ENCODE peak calls at places on chromosomes 13 and 19, in five cellular contexts. One of them, this sample, is unnamed.

GRCh38 chr13:22496803-22497508 is 683.8 kb upstream of the SGCG start:
- DNase-seq in thyroid gland: no peak
- DNase-seq in body of pancreas: no peak
- DNase-seq in Peyer's patch: no peak
- DNase-seq in astrocyte: no peak
- DNase-seq in this sample: no peak

GRCh38 chr13:77002590-77003190 is 10.8 kb downstream of the CLN5 start:
- DNase-seq in thyroid gland: no peak
- DNase-seq in body of pancreas: no peak
- DNase-seq in Peyer's patch: no peak
- DNase-seq in astrocyte: no peak
- DNase-seq in this sample: no peak

GRCh38 chr13:97460004-97460756 is 26.2 kb downstream of the RAP2A start:
- DNase-seq in thyroid gland: no peak
- DNase-seq in body of pancreas: no peak
- DNase-seq in Peyer's patch: no peak
- DNase-seq in astrocyte: no peak
- DNase-seq in this sample: no peak

GRCh38 chr19:16258440-16258903 is 60.8 kb downstream of the AP1M1 start:
- DNase-seq in thyroid gland: peak; percentile 42
- DNase-seq in body of pancreas: no peak
- DNase-seq in Peyer's patch: peak; percentile 76
- DNase-seq in astrocyte: no peak
- DNase-seq in this sample: peak; percentile 44

GRCh38 chr19:12715102-12715501 is 8.6 kb downstream of the TNPO2 start:
- DNase-seq in thyroid gland: no peak
- DNase-seq in body of pancreas: no peak
- DNase-seq in Peyer's patch: no peak
- DNase-seq in astrocyte: no peak
- DNase-seq in this sample: no peak

GRCh38 chr19:53157601-53158000 is 1.3 kb downstream of the ZNF347 start:
- DNase-seq in thyroid gland: peak; percentile 19
- DNase-seq in body of pancreas: no peak
- DNase-seq in Peyer's patch: no peak
- DNase-seq in astrocyte: peak; percentile 5
- DNase-seq in this sample: no peak

GRCh38 chr13:28657784-28658538 is 969 bp upstream of the POMP start:
- DNase-seq in thyroid gland: no peak
- DNase-seq in body of pancreas: no peak
- DNase-seq in Peyer's patch: no peak
- DNase-seq in astrocyte: no peak
- DNase-seq in this sample: no peak

GRCh38 chr19:43778651-43779050 is 2.1 kb downstream of the KCNN4 start:
- DNase-seq in thyroid gland: no peak
- DNase-seq in body of pancreas: no peak
- DNase-seq in Peyer's patch: no peak
- DNase-seq in astrocyte: no peak
- DNase-seq in this sample: no peak

GRCh38 chr19:14561832-14562351 is 10.0 kb downstream of the NDUFB7 start:
- DNase-seq in thyroid gland: no peak
- DNase-seq in body of pancreas: peak; percentile 33
- DNase-seq in Peyer's patch: no peak
- DNase-seq in astrocyte: no peak
- DNase-seq in this sample: no peak

GRCh38 chr19:14558370-14559066 is 13.3 kb downstream of the NDUFB7 start:
- DNase-seq in thyroid gland: peak; percentile 90
- DNase-seq in body of pancreas: no peak
- DNase-seq in Peyer's patch: no peak
- DNase-seq in astrocyte: no peak
- DNase-seq in this sample: no peak

GRCh38 chr19:14560776-14561108 is 11.1 kb downstream of the NDUFB7 start:
- DNase-seq in thyroid gland: no peak
- DNase-seq in body of pancreas: no peak
- DNase-seq in Peyer's patch: no peak
- DNase-seq in astrocyte: no peak
- DNase-seq in this sample: no peak

GRCh38 chr19:14561249-14561648 is 10.6 kb downstream of the NDUFB7 start:
- DNase-seq in thyroid gland: no peak
- DNase-seq in body of pancreas: no peak
- DNase-seq in Peyer's patch: no peak
- DNase-seq in astrocyte: no peak
- DNase-seq in this sample: no peak

GRCh38 chr19:14559916-14560775 is 11.7 kb downstream of the NDUFB7 start:
- DNase-seq in thyroid gland: no peak
- DNase-seq in body of pancreas: no peak
- DNase-seq in Peyer's patch: no peak
- DNase-seq in astrocyte: no peak
- DNase-seq in this sample: no peak
- H3K4me1 ChIP-seq in thyroid gland: peaks cover 35% of the 10 kb centered on the region
- H3K4me1 ChIP-seq in body of pancreas: peaks cover 23% of the 10 kb centered on the region
- H3K4me1 ChIP-seq in Peyer's patch: peaks cover 11% of the 10 kb centered on the region
- H3K4me1 ChIP-seq in astrocyte: peaks cover 23% of the 10 kb centered on the region
- H3K4me1 ChIP-seq in this sample: no peaks in the 10 kb centered on the region

GRCh38 chr13:48319458-48320395 is 16.2 kb downstream of the RB1 start:
- DNase-seq in thyroid gland: no peak
- DNase-seq in body of pancreas: no peak
- DNase-seq in Peyer's patch: no peak
- DNase-seq in astrocyte: no peak
- DNase-seq in this sample: no peak

GRCh38 chr13:48317511-48317981 is 14.0 kb downstream of the RB1 start:
- DNase-seq in thyroid gland: no peak
- DNase-seq in body of pancreas: no peak
- DNase-seq in Peyer's patch: no peak
- DNase-seq in astrocyte: no peak
- DNase-seq in this sample: no peak

GRCh38 chr13:48318714-48319457 is 15.3 kb downstream of the RB1 start:
- DNase-seq in thyroid gland: peak; percentile 27
- DNase-seq in body of pancreas: peak; percentile 29
- DNase-seq in Peyer's patch: no peak
- DNase-seq in astrocyte: no peak
- DNase-seq in this sample: no peak

GRCh38 chr13:48316826-48317510 is 13.4 kb downstream of the RB1 start:
- DNase-seq in thyroid gland: no peak
- DNase-seq in body of pancreas: no peak
- DNase-seq in Peyer's patch: no peak
- DNase-seq in astrocyte: no peak
- DNase-seq in this sample: no peak

GRCh38 chr13:48318014-48318713 is 14.6 kb downstream of the RB1 start:
- DNase-seq in thyroid gland: peak; percentile 27
- DNase-seq in body of pancreas: no peak
- DNase-seq in Peyer's patch: no peak
- DNase-seq in astrocyte: no peak
- DNase-seq in this sample: no peak
- H3K4me3 ChIP-seq in thyroid gland: no peak overlapping the region
- H3K4me3 ChIP-seq in body of pancreas: no peak overlapping the region
- H3K4me3 ChIP-seq in Peyer's patch: no peak overlapping the region
- H3K4me3 ChIP-seq in astrocyte: no peak overlapping the region
- H3K4me3 ChIP-seq in this sample: peak overlapping the region; percentile 45

DNA sequence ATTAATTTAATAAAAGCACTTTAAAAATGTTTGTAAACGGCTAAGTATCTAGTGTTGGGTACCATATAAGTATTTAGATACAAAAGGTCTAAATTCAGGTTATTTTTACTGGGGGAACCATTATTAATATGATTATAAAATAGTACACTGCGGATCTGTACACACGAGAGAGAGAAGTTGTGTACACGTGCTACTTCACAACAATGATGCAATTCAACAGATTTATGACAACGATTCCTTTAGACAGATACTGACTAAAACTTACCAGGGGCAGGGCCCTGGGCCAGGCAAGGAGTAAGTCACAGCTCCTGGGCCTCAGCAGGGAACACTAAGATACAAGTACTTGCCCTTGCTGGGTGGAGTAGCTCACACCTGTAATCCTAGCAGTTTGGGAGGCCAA is 29.1 kb upstream of the TPTE2 start:
- DNase-seq in thyroid gland: no peak
- DNase-seq in body of pancreas: no peak
- DNase-seq in Peyer's patch: no peak
- DNase-seq in astrocyte: no peak
- DNase-seq in this sample: no peak
- H3K9me3 ChIP-seq in thyroid gland: no peaks in the 10 kb centered on the region
- H3K9me3 ChIP-seq in body of pancreas: no peaks in the 10 kb centered on the region
- H3K9me3 ChIP-seq in Peyer's patch: no peaks in the 10 kb centered on the region
- H3K9me3 ChIP-seq in astrocyte: no peaks in the 10 kb centered on the region
- H3K9me3 ChIP-seq in this sample: no peaks in the 10 kb centered on the region

GRCh38 chr13:99355267-99356215 is 48.3 kb upstream of the GPR183 start:
- DNase-seq in thyroid gland: no peak
- DNase-seq in body of pancreas: no peak
- DNase-seq in Peyer's patch: no peak
- DNase-seq in astrocyte: no peak
- DNase-seq in this sample: no peak
- H3K4me1 ChIP-seq in thyroid gland: peaks cover 15% of the 10 kb centered on the region
- H3K4me1 ChIP-seq in body of pancreas: no peaks in the 10 kb centered on the region
- H3K4me1 ChIP-seq in Peyer's patch: peaks cover 27% of the 10 kb centered on the region
- H3K4me1 ChIP-seq in astrocyte: peaks cover 34% of the 10 kb centered on the region
- H3K4me1 ChIP-seq in this sample: peaks cover 27% of the 10 kb centered on the region

GRCh38 chr19:49681830-49682229 is 4.8 kb downstream of the PRMT1 start:
- DNase-seq in thyroid gland: no peak
- DNase-seq in body of pancreas: no peak
- DNase-seq in Peyer's patch: no peak
- DNase-seq in astrocyte: no peak
- DNase-seq in this sample: no peak

GRCh38 chr19:49682274-49682673 is 5.2 kb downstream of the PRMT1 start:
- DNase-seq in thyroid gland: no peak
- DNase-seq in body of pancreas: no peak
- DNase-seq in Peyer's patch: no peak
- DNase-seq in astrocyte: no peak
- DNase-seq in this sample: no peak

GRCh38 chr19:49679832-49680472 is 2.9 kb downstream of the PRMT1 start:
- DNase-seq in thyroid gland: no peak
- DNase-seq in body of pancreas: no peak
- DNase-seq in Peyer's patch: no peak
- DNase-seq in astrocyte: no peak
- DNase-seq in this sample: no peak

GRCh38 chr19:49678970-49679831 is 2.1 kb downstream of the PRMT1 start:
- DNase-seq in thyroid gland: no peak
- DNase-seq in body of pancreas: no peak
- DNase-seq in Peyer's patch: no peak
- DNase-seq in astrocyte: no peak
- DNase-seq in this sample: no peak

GRCh38 chr19:49680473-49681351 is 3.6 kb downstream of the PRMT1 start:
- DNase-seq in thyroid gland: peak; percentile 88
- DNase-seq in body of pancreas: peak; percentile 93
- DNase-seq in Peyer's patch: peak; percentile 95
- DNase-seq in astrocyte: peak; percentile 27
- DNase-seq in this sample: peak; percentile 93
- H3K4me3 ChIP-seq in thyroid gland: no peak overlapping the region
- H3K4me3 ChIP-seq in body of pancreas: no peak overlapping the region
- H3K4me3 ChIP-seq in Peyer's patch: no peak overlapping the region
- H3K4me3 ChIP-seq in astrocyte: peak overlapping the region; percentile 20
- H3K4me3 ChIP-seq in this sample: peak overlapping the region; percentile 21

GRCh38 chr13:106302011-106302410 is 233.5 kb downstream of the EFNB2 start:
- DNase-seq in thyroid gland: no peak
- DNase-seq in body of pancreas: no peak
- DNase-seq in Peyer's patch: no peak
- DNase-seq in astrocyte: peak; percentile 4
- DNase-seq in this sample: no peak
- H3K9me3 ChIP-seq in thyroid gland: no peaks in the 10 kb centered on the region
- H3K9me3 ChIP-seq in body of pancreas: no peaks in the 10 kb centered on the region
- H3K9me3 ChIP-seq in Peyer's patch: no peaks in the 10 kb centered on the region
- H3K9me3 ChIP-seq in astrocyte: peaks cover 3% of the 10 kb centered on the region
- H3K9me3 ChIP-seq in this sample: peaks cover 7% of the 10 kb centered on the region

GRCh38 chr19:34995551-34995950 is 4.6 kb upstream of the GRAMD1A start:
- DNase-seq in thyroid gland: no peak
- DNase-seq in body of pancreas: no peak
- DNase-seq in Peyer's patch: no peak
- DNase-seq in astrocyte: no peak
- DNase-seq in this sample: no peak
- H3K4me1 ChIP-seq in thyroid gland: peaks cover 29% of the 10 kb centered on the region
- H3K4me1 ChIP-seq in body of pancreas: peaks cover 37% of the 10 kb centered on the region
- H3K4me1 ChIP-seq in Peyer's patch: peaks cover 8% of the 10 kb centered on the region
- H3K4me1 ChIP-seq in astrocyte: peaks cover 9% of the 10 kb centered on the region
- H3K4me1 ChIP-seq in this sample: peaks cover 12% of the 10 kb centered on the region

This sample was measured in transverse colon.